ENCODE peak calls at places on chromosomes 12 and 14, in nine cellular contexts. C is tibial nerve, F is K562, U is stomach, H is body of pancreas, N is right lobe of liver, E is IMR-90, D is uterus, W is ovary. M is an unnamed sample.

GRCh38 chr12:98182791-98183190 is 332.6 kb upstream of the TMPO start:
- DNase-seq in C (no peak), F (no peak), U (no peak), H (no peak), N (no peak), E (no peak), D (no peak), W (no peak), M (no peak)

GRCh38 chr12:110262442-110263388 is 18.3 kb upstream of the ATP2A2 start:
- DNase-seq in C (no peak), F (no peak), U (no peak), H (no peak), N (no peak), E (peak), D (no peak), W (no peak), M (no peak)

GRCh38 chr14:91155626-91156089 is 41.8 kb downstream of the DGLUCY start:
- DNase-seq in C (no peak), F (peak), U (no peak), H (no peak), N (no peak), E (no peak), D (no peak), W (no peak), M (no peak)

GRCh38 chr12:49697808-49698207 is 9.4 kb downstream of the FMNL3 start:
- DNase-seq in C (no peak), F (no peak), U (no peak), H (no peak), N (no peak), E (no peak), D (no peak), W (no peak), M (no peak)

GRCh38 chr12:52175411-52176350 is 16.1 kb downstream of the KRT80 start:
- DNase-seq in C (no peak), F (no peak), U (no peak), H (no peak), N (no peak), E (no peak), D (no peak), W (no peak), M (no peak)

GRCh38 chr12:124179936-124180605 is 114.8 kb upstream of the RFLNA start:
- DNase-seq in C (no peak), F (no peak), U (no peak), H (no peak), N (no peak), E (no peak), D (no peak), W (no peak), M (no peak)

GRCh38 chr12:116962197-116962596 is 51.4 kb downstream of the FBXW8 start:
- DNase-seq in C (no peak), F (no peak), U (no peak), H (no peak), N (no peak), E (no peak), D (no peak), W (no peak), M (no peak)

GRCh38 chr14:28763914-28764848 is 2.4 kb upstream of the FOXG1 start:
- DNase-seq in C (no peak), F (no peak), U (no peak), H (no peak), N (no peak), E (no peak), D (no peak), W (no peak), M (no peak)

GRCh38 chr14:60356921-60357550 is 108.0 kb downstream of the PPM1A start:
- DNase-seq in C (no peak), F (no peak), U (no peak), H (no peak), N (no peak), E (no peak), D (no peak), W (no peak), M (no peak)

GRCh38 chr12:46963977-46964376 is 115.4 kb upstream of the PCED1B start:
- DNase-seq in C (no peak), F (no peak), U (no peak), H (peak), N (no peak), E (no peak), D (no peak), W (no peak), M (no peak)

GRCh38 chr12:121838096-121838495 is 20.6 kb downstream of the HPD start:
- DNase-seq in C (no peak), F (no peak), U (no peak), H (no peak), N (no peak), E (no peak), D (no peak), W (no peak), M (no peak)

GRCh38 chr12:74129702-74130101 is 407.9 kb upstream of the ATXN7L3B start:
- DNase-seq in C (no peak), F (no peak), U (no peak), H (no peak), N (no peak), E (no peak), D (no peak), W (no peak), M (no peak)

GRCh38 chr12:121792607-121793500 is 634 bp downstream of the RHOF start:
- DNase-seq in C (no peak), F (no peak), U (peak), H (peak), N (peak), E (no peak), D (no peak), W (peak), M (peak)

GRCh38 chr14:68734231-68734732 is 58.6 kb downstream of the ZFP36L1 start:
- DNase-seq in C (no peak), F (no peak), U (no peak), H (no peak), N (no peak), E (peak), D (no peak), W (no peak), M (no peak)

GRCh38 chr12:946656-947055 is 2.8 kb downstream of the RAD52 start:
- DNase-seq in C (no peak), F (no peak), U (no peak), H (no peak), N (no peak), E (peak), D (no peak), W (no peak), M (no peak)

GRCh38 chr12:946212-946611 is 3.3 kb downstream of the RAD52 start:
- DNase-seq in C (no peak), F (no peak), U (no peak), H (no peak), N (no peak), E (peak), D (no peak), W (no peak), M (no peak)

GRCh38 chr12:951166-951565 is 1.7 kb upstream of the RAD52 start:
- DNase-seq in C (no peak), F (no peak), U (no peak), H (no peak), N (no peak), E (no peak), D (no peak), W (no peak), M (peak)

GRCh38 chr12:948238-948637 is 1.3 kb downstream of the RAD52 start:
- DNase-seq in C (no peak), F (no peak), U (peak), H (no peak), N (no peak), E (no peak), D (no peak), W (no peak), M (peak)

GRCh38 chr12:949337-950099 is at the start of gene RAD52:
- DNase-seq in C (peak), F (peak), U (peak), H (peak), N (peak), E (peak), D (peak), W (peak), M (peak)
- TF ChIP-seq POLR2A in C (peak), F (peak), U (no peak), H (peak), N (peak), E (peak), D (peak), W (peak), M (peak)

DNA sequence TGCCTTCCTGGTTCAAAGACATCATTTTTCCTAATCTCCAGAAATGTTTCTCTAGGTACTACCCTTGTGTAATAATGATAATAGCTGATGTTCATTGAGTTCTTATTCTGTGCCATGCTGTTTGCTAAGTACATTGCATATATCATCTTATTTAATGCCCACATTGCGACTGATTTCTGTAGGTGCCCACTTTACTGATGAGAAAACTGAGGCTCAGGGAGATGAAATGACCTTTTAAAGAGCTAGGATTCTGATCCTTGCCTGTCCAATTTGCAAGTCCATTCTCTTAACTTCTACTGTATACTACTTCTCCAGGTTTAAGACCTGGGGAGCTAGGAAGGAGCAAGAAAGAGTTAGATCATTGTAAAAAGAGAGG is 2.8 kb downstream of the DGKA start:
- DNase-seq in C (no peak), F (no peak), U (no peak), H (no peak), N (no peak), E (no peak), D (no peak), W (no peak), M (no peak)
- H3K27ac ChIP-seq in C (peak), F (no peak), U (no peak), H (no peak), N (no peak), E (no peak), D (peak), W (no peak), M (peak)

DNA sequence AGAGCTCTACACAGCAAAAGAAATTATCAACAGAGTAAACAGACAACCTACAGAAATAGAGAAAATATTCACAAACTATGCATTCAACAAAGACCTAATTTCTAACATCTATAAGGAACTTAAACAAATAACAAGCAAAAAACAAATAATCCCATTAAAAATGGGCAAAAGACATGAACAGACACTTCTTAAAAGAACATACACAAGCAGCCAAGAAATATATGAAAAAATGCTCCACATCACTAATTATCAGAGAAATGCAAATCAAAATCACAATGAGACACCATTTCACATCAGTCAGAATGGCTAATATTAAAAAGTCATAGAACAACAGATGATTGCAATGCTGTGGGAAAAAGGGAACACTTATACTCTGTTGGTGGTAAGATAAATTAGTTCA is 100.7 kb upstream of the LGR5 start:
- DNase-seq in C (no peak), F (no peak), U (no peak), H (no peak), N (no peak), E (no peak), D (no peak), W (no peak), M (no peak)
- TF ChIP-seq POLR2A in C (no peak), F (no peak), U (no peak), H (no peak), N (no peak), E (no peak), D (no peak), W (no peak), M (no peak)

DNA sequence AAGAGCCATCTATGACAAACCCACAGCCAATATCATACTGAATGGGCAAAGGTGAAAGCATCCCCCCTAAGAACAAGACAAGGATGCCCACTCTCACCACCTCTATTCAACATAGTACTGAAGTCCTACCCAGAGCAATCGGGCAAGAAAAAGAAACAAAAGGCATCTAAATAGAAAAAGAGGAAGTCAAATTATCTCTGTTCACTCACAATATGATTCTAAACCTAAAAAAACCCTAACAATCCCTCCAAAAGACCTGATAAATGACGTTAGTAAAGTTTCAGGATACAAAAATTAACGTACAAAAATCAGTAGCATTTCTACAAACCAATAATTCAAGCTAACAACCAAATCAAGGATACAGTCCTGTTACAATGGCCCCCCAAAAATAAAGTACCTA is 26.9 kb downstream of the MDM1 start:
- DNase-seq in C (no peak), F (no peak), U (no peak), H (no peak), N (no peak), E (no peak), D (no peak), W (no peak), M (no peak)
- H3K27ac ChIP-seq in C (no peak), F (no peak), U (no peak), H (no peak), N (no peak), E (no peak), D (no peak), W (no peak), M (no peak)

DNA sequence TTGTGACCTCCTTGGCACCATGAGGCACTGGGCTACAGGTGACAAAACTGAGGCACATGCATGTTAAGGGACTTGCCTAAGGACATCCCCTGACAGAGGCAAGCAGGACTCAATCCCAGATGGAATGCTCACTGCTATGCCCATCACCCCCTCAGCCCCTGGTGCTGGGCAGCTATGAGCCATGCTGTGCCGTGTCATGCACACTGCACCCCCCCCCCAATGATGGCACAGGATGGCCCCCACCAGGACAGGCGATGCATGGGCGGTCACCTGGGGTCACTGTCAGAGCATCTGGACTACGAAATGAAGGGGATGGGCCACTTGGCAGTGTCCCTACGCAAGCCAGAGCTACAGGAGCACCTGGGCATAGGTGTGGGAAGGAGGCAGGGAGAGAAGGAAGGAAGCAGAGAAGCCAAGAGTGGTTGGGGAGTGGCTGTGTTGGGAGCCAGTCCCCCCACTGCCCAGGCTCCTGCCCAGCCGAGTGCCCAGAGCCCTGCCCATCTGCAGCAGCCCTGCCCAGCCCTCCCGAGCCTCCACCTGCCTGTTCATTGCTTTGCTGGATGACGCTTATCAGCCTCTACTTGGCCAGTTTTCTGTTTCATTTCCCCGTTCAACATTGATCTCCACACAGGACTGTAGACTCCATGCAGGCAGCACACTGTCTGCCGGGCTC is 84.9 kb upstream of the DIO3 start:
- DNase-seq in C (no peak), F (no peak), U (peak), H (peak), N (no peak), E (no peak), D (no peak), W (no peak), M (peak)
- TF ChIP-seq POLR2A in C (no peak), F (no peak), U (no peak), H (no peak), N (no peak), E (no peak), D (no peak), W (no peak), M (peak)

DNA sequence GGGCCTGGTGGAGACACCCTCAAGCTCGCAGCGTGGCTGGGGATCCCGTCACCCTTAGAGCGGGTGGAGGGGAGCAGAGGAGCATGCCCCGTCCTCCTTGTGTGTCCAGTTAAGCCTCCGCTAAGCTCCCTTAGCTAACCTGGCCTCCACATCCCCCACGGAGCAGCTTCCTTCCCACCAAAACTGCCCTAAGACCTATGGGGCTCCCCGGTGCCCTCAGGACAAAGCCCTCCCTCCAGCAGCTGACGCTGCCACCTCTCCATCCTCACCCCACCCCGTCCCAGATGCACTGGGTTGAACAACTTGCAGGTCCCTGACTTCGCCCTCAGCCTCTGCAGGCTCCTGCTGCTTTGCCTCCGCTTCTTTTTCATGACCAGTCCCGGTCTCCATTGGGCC is 4.0 kb downstream of the AHNAK2 start:
- DNase-seq in C (no peak), F (no peak), U (no peak), H (no peak), N (peak), E (no peak), D (no peak), W (no peak), M (no peak)
- H3K27ac ChIP-seq in C (peak), F (no peak), U (peak), H (peak), N (no peak), E (peak), D (peak), W (no peak), M (peak)

DNA sequence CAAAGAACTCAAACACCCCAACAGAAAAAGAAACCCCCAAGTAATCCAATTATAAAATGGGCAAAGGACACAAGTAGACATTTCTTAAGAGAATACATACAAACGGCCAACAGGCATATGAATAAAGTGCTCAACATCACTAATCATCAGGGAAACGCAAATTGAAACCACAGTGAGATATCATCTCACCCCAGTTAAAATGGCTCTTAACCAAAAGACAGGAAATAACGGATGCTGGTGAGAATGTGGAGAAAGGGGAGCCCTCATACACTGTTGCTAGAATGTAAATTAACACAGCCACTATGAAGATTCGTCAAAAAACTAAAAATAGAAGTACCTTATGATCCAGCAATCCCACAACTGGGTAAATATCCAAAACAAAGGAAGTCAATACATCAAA is 52.4 kb downstream of the CLMN start:
- DNase-seq in C (no peak), F (no peak), U (no peak), H (no peak), N (no peak), E (no peak), D (no peak), W (no peak), M (no peak)
- TF ChIP-seq POLR2A in C (no peak), F (no peak), U (no peak), H (no peak), N (no peak), E (no peak), D (no peak), W (no peak), M (no peak)

GRCh38 chr12:78917513-78917912 is 52.9 kb downstream of the SYT1 start:
- DNase-seq in C (no peak), F (no peak), U (no peak), H (no peak), N (no peak), E (no peak), D (no peak), W (no peak), M (no peak)
- H3K27ac ChIP-seq in C (no peak), F (no peak), U (no peak), H (no peak), N (no peak), E (no peak), D (no peak), W (no peak), M (no peak)